ENCODE peak calls at places on chromosomes 7 and 10, in four cellular contexts. G is HCT116, V is activated B cell treated with CpG ODN at 0.5 μM for 24 hours, Y is B cell. E is an unnamed sample.

GRCh38 chr10:110835841-110836240 is 35.9 kb upstream of the PDCD4 start:
- DNase-seq in G (no peak), V (no peak), Y (no peak), E (no peak)

GRCh38 chr10:119342017-119342734 is 134.8 kb downstream of the GRK5 start:
- DNase-seq in G (no peak), V (no peak), Y (no peak), E (no peak)

GRCh38 chr7:36040679-36041078 is 112.4 kb upstream of the EEPD1 start:
- DNase-seq in G (no peak), Y (no peak), V (no peak), E (no peak)

GRCh38 chr10:99609186-99609585 is 11.1 kb downstream of the SLC25A28 start:
- DNase-seq in V (no peak), Y (no peak), G (no peak), E (no peak)

GRCh38 chr7:91945476-91945875 is 4.8 kb downstream of the AKAP9 start:
- DNase-seq in G (no peak), Y (no peak), V (no peak), E (no peak)

GRCh38 chr7:120951826-120952225 is 1.2 kb downstream of the ING3 start:
- DNase-seq in G (no peak), Y (no peak), V (no peak), E (no peak)

GRCh38 chr10:50396491-50397311 is 145.4 kb upstream of the ASAH2 start:
- DNase-seq in V (no peak), G (no peak), Y (no peak), E (no peak)

GRCh38 chr10:11472158-11472753 is 139.2 kb downstream of the USP6NL start:
- DNase-seq in G (peak), V (peak), Y (peak), E (no peak)

GRCh38 chr10:92990615-92991014 is 70.0 kb upstream of the CYP26C1 start:
- DNase-seq in G (no peak), Y (no peak), V (no peak), E (no peak)

GRCh38 chr7:69412331-69413146 is 185.7 kb upstream of the AUTS2 start:
- DNase-seq in G (no peak), V (no peak), Y (no peak), E (no peak)

GRCh38 chr10:79184141-79184625 is 115.4 kb downstream of the ZMIZ1 start:
- DNase-seq in G (peak), Y (no peak), V (no peak), E (no peak)

GRCh38 chr10:76315240-76315639 is 883.8 kb downstream of the LRMDA start:
- DNase-seq in Y (no peak), V (no peak), G (no peak), E (no peak)
- TF ChIP-seq CTCF in Y (no peak), V (no peak), G (peak), E (no peak)

DNA sequence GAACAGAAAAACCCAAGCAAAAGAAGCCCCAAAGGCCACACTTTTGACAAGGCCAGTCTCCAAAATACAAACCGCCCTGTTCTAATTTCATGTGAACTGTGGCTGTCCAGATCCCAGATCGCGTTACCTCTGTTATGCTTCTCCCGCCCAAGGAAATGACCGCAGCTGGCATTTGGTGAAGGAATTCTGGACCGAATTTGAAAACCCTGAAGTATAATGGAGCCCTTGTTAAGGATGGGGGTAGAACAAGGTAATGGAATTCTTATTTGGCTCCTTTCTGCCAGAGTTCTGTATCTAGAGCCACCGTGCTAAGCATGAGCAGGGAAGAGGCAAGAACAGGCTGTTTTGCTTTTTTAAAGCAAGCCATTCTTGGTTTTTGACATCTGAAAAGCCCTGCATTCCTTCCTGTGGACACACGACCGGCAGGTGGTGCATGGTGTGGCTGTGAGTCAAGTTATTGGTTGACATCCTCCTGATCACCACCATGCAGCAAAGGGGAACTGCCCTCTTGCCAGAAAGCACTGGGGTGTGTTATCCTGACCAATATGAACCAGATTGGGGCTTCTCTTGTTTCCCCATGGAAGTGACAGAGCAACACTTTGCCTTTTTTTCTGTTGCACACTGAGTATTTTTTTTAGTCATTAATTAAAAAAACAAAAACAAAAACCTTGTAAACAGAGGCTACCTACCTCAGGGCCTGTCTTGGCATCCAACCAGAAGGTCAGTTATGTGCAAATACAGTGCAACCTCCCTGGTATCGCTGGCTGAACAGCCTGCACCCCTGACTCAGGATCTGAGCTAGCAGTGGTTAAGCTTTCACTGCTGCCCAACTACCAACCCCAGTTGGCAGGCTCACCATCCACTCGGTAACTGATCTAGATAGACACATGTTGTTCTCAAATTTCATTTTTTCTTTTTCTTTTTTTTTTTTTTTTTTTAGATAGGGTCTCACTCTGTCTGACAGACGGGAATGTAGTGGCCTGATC is 14.2 kb downstream of the UCMA start:
- DNase-seq in G (peak), V (no peak), Y (no peak), E (no peak)
- TF ChIP-seq CTCF in G (peak), V (no peak), Y (no peak), E (no peak)

GRCh38 chr10:34744590-34744989 is 70.5 kb downstream of the PARD3 start:
- DNase-seq in Y (no peak), V (no peak), G (no peak), E (no peak)

GRCh38 chr10:34745244-34745643 is 69.9 kb downstream of the PARD3 start:
- DNase-seq in V (no peak), G (no peak), Y (no peak), E (no peak)

GRCh38 chr10:34743804-34744203 is 71.3 kb downstream of the PARD3 start:
- DNase-seq in V (no peak), Y (no peak), G (no peak), E (no peak)

GRCh38 chr10:34748357-34748756 is 66.7 kb downstream of the PARD3 start:
- DNase-seq in G (no peak), Y (no peak), V (no peak), E (no peak)

GRCh38 chr10:34746094-34746493 is 69.0 kb downstream of the PARD3 start:
- DNase-seq in Y (no peak), V (no peak), G (peak), E (no peak)
- TF ChIP-seq CTCF in Y (no peak), V (no peak), G (no peak), E (no peak)

DNA sequence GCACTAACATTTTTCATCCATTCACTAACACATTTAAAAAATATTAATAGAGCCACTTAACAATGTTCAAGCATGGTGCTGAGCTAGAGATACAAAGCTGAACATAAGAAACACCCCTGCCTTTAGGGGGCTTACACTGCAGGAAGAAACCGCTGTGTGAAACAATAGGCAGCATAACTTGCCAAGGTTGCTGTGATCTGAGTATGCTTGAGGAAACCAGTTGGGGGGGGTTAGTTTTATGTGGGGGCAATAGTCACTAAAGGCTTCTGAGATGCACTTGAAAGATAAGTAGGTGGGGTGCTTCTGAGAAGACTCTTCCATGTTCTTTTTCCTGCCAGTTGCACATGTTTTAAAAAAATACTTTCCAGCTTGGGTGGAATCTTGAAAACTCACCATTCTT is 2.8 kb downstream of the RBM17 start:
- DNase-seq in G (no peak), Y (no peak), V (no peak), E (no peak)
- TF ChIP-seq CTCF in G (no peak), Y (no peak), V (no peak), E (no peak)